ENCODE peak calls at places on chromosomes 6 and 20, in five cellular contexts. O is occipital lobe, V is AG08396, B is nephron progenitor cell, G is head of caudate nucleus. P is an unnamed sample.

GRCh38 chr20:43040427-43040826 is 149.3 kb downstream of the PTPRT start:
- DNase-seq in O (no peak), V (no peak), B (peak), G (no peak), P (no peak)

GRCh38 chr6:170448317-170448716 is 104.8 kb downstream of the PSMB1 start:
- DNase-seq in O (no peak), V (no peak), B (no peak), G (no peak), P (no peak)

GRCh38 chr6:168737481-168737880 is 296.5 kb downstream of the SMOC2 start:
- DNase-seq in O (no peak), V (no peak), B (no peak), G (no peak), P (no peak)

GRCh38 chr6:27136978-27137814 is 110.3 kb upstream of the PRSS16 start:
- DNase-seq in O (no peak), V (no peak), B (no peak), G (no peak), P (no peak)

GRCh38 chr6:119442776-119443184 is 93.2 kb upstream of the MAN1A1 start:
- DNase-seq in O (no peak), V (no peak), B (no peak), G (peak), P (peak)

GRCh38 chr6:136921936-136922679 is at the start of gene SLC35D3:
- DNase-seq in O (no peak), V (peak), B (peak), G (no peak), P (no peak)

GRCh38 chr6:129440691-129441090 is 269.3 kb downstream of the ARHGAP18 start:
- DNase-seq in O (no peak), V (no peak), B (no peak), G (no peak), P (no peak)

GRCh38 chr6:170124836-170125235 is 166.0 kb downstream of the DLL1 start:
- DNase-seq in O (no peak), V (no peak), B (no peak), G (no peak), P (no peak)

GRCh38 chr6:167858086-167858591 is 31.4 kb downstream of the AFDN start:
- DNase-seq in O (no peak), V (no peak), B (no peak), G (no peak), P (peak)

GRCh38 chr6:2733736-2734480 is 16.8 kb downstream of the MYLK4 start:
- DNase-seq in O (no peak), V (no peak), B (no peak), G (no peak), P (no peak)

GRCh38 chr20:38658879-38659612 is 57.4 kb downstream of the ARHGAP40 start:
- DNase-seq in O (no peak), V (peak), B (peak), G (peak), P (peak)

GRCh38 chr6:130995783-130996447 is 67.1 kb downstream of the EPB41L2 start:
- DNase-seq in O (no peak), V (no peak), B (no peak), G (no peak), P (no peak)

GRCh38 chr6:170175644-170176620 is 114.9 kb downstream of the DLL1 start:
- DNase-seq in O (no peak), V (no peak), B (no peak), G (no peak), P (no peak)

GRCh38 chr6:34339432-34339831 is 53.0 kb downstream of the NUDT3 start:
- DNase-seq in O (no peak), V (no peak), B (no peak), G (no peak), P (no peak)

P was measured in Ammon's horn.